ENCODE peak calls at places on chromosome 17, in nine cellular contexts. One of them, this sample, is unnamed.

GRCh38 chr17:32936894-32937500 is 9.0 kb downstream of the TMEM98 start:
- DNase-seq in HFF-Myc: no peak
- DNase-seq in neural progenitor cell: peak
- DNase-seq in AG04449: no peak
- DNase-seq in AG10803: peak
- DNase-seq in prostate gland: peak
- DNase-seq in bronchial epithelial cell: peak
- DNase-seq in right lobe of liver: peak
- DNase-seq in CD8-positive, alpha-beta T cell: peak
- DNase-seq in this sample: peak

GRCh38 chr17:37261286-37261685 is 114.5 kb upstream of the C17orf78 start:
- DNase-seq in right lobe of liver: no peak
- DNase-seq in AG10803: peak
- DNase-seq in AG04449: no peak
- DNase-seq in CD8-positive, alpha-beta T cell: no peak
- DNase-seq in HFF-Myc: no peak
- DNase-seq in bronchial epithelial cell: no peak
- DNase-seq in prostate gland: no peak
- DNase-seq in neural progenitor cell: no peak
- DNase-seq in this sample: peak

GRCh38 chr17:36002631-36003030 is 1.3 kb upstream of the CCL15 start:
- DNase-seq in AG04449: no peak
- DNase-seq in AG10803: no peak
- DNase-seq in HFF-Myc: no peak
- DNase-seq in bronchial epithelial cell: no peak
- DNase-seq in prostate gland: no peak
- DNase-seq in neural progenitor cell: no peak
- DNase-seq in right lobe of liver: no peak
- DNase-seq in CD8-positive, alpha-beta T cell: no peak
- DNase-seq in this sample: no peak

GRCh38 chr17:16997514-16998429 is 25.9 kb upstream of the TNFRSF13B start:
- DNase-seq in prostate gland: no peak
- DNase-seq in right lobe of liver: no peak
- DNase-seq in neural progenitor cell: no peak
- DNase-seq in AG10803: no peak
- DNase-seq in AG04449: no peak
- DNase-seq in CD8-positive, alpha-beta T cell: no peak
- DNase-seq in bronchial epithelial cell: no peak
- DNase-seq in HFF-Myc: no peak
- DNase-seq in this sample: peak

GRCh38 chr17:37791434-37791833 is 46.6 kb upstream of the HNF1B start:
- DNase-seq in neural progenitor cell: peak
- DNase-seq in AG10803: peak
- DNase-seq in CD8-positive, alpha-beta T cell: peak
- DNase-seq in AG04449: no peak
- DNase-seq in prostate gland: no peak
- DNase-seq in HFF-Myc: no peak
- DNase-seq in bronchial epithelial cell: peak
- DNase-seq in right lobe of liver: no peak
- DNase-seq in this sample: peak

GRCh38 chr17:2798188-2798587 is 1.9 kb downstream of the RAP1GAP2 start:
- DNase-seq in right lobe of liver: no peak
- DNase-seq in AG04449: no peak
- DNase-seq in prostate gland: no peak
- DNase-seq in HFF-Myc: no peak
- DNase-seq in bronchial epithelial cell: no peak
- DNase-seq in CD8-positive, alpha-beta T cell: no peak
- DNase-seq in neural progenitor cell: no peak
- DNase-seq in AG10803: no peak
- DNase-seq in this sample: no peak

GRCh38 chr17:4357030-4357635 is 9.3 kb downstream of the UBE2G1 start:
- DNase-seq in AG04449: no peak
- DNase-seq in bronchial epithelial cell: no peak
- DNase-seq in AG10803: no peak
- DNase-seq in CD8-positive, alpha-beta T cell: no peak
- DNase-seq in right lobe of liver: no peak
- DNase-seq in prostate gland: no peak
- DNase-seq in HFF-Myc: no peak
- DNase-seq in neural progenitor cell: no peak
- DNase-seq in this sample: peak

GRCh38 chr17:47797797-47798196 is 23.8 kb downstream of the OSBPL7 start:
- DNase-seq in CD8-positive, alpha-beta T cell: no peak
- DNase-seq in AG04449: no peak
- DNase-seq in AG10803: no peak
- DNase-seq in right lobe of liver: no peak
- DNase-seq in bronchial epithelial cell: no peak
- DNase-seq in neural progenitor cell: peak
- DNase-seq in HFF-Myc: no peak
- DNase-seq in prostate gland: no peak
- DNase-seq in this sample: peak

GRCh38 chr17:5516060-5516792 is 29.9 kb downstream of the MIS12 start:
- DNase-seq in AG10803: peak
- DNase-seq in HFF-Myc: peak
- DNase-seq in right lobe of liver: no peak
- DNase-seq in prostate gland: no peak
- DNase-seq in CD8-positive, alpha-beta T cell: no peak
- DNase-seq in bronchial epithelial cell: peak
- DNase-seq in AG04449: peak
- DNase-seq in neural progenitor cell: no peak
- DNase-seq in this sample: no peak

GRCh38 chr17:63701477-63702222 is 1.7 kb upstream of the LIMD2 start:
- DNase-seq in neural progenitor cell: no peak
- DNase-seq in AG10803: no peak
- DNase-seq in CD8-positive, alpha-beta T cell: peak
- DNase-seq in AG04449: no peak
- DNase-seq in right lobe of liver: no peak
- DNase-seq in prostate gland: no peak
- DNase-seq in bronchial epithelial cell: no peak
- DNase-seq in HFF-Myc: no peak
- DNase-seq in this sample: no peak

GRCh38 chr17:30924341-30924740 is 2.6 kb downstream of the ADAP2 start:
- DNase-seq in CD8-positive, alpha-beta T cell: no peak
- DNase-seq in prostate gland: no peak
- DNase-seq in HFF-Myc: no peak
- DNase-seq in AG04449: no peak
- DNase-seq in neural progenitor cell: no peak
- DNase-seq in bronchial epithelial cell: no peak
- DNase-seq in AG10803: no peak
- DNase-seq in right lobe of liver: no peak
- DNase-seq in this sample: no peak

GRCh38 chr17:20009302-20010098 is at the start of gene SPECC1:
- DNase-seq in right lobe of liver: peak
- DNase-seq in AG04449: no peak
- DNase-seq in bronchial epithelial cell: peak
- DNase-seq in prostate gland: peak
- DNase-seq in HFF-Myc: no peak
- DNase-seq in CD8-positive, alpha-beta T cell: peak
- DNase-seq in AG10803: peak
- DNase-seq in neural progenitor cell: peak
- DNase-seq in this sample: no peak

GRCh38 chr17:21417921-21418320 is 41.8 kb downstream of the KCNJ12 start:
- DNase-seq in AG10803: no peak
- DNase-seq in neural progenitor cell: no peak
- DNase-seq in right lobe of liver: no peak
- DNase-seq in AG04449: no peak
- DNase-seq in prostate gland: no peak
- DNase-seq in bronchial epithelial cell: no peak
- DNase-seq in CD8-positive, alpha-beta T cell: no peak
- DNase-seq in HFF-Myc: no peak
- DNase-seq in this sample: no peak

GRCh38 chr17:204427-205175 is 23.2 kb upstream of the DOC2B start:
- DNase-seq in AG04449: no peak
- DNase-seq in neural progenitor cell: no peak
- DNase-seq in bronchial epithelial cell: no peak
- DNase-seq in HFF-Myc: no peak
- DNase-seq in CD8-positive, alpha-beta T cell: no peak
- DNase-seq in prostate gland: no peak
- DNase-seq in AG10803: no peak
- DNase-seq in right lobe of liver: no peak
- DNase-seq in this sample: no peak

GRCh38 chr17:69358688-69359596 is 32.0 kb upstream of the ABCA5 start:
- DNase-seq in right lobe of liver: no peak
- DNase-seq in prostate gland: no peak
- DNase-seq in AG10803: no peak
- DNase-seq in AG04449: no peak
- DNase-seq in neural progenitor cell: peak
- DNase-seq in CD8-positive, alpha-beta T cell: no peak
- DNase-seq in bronchial epithelial cell: no peak
- DNase-seq in HFF-Myc: no peak
- DNase-seq in this sample: no peak

GRCh38 chr17:68461589-68461988 is 4.3 kb upstream of the WIPI1 start:
- DNase-seq in right lobe of liver: no peak
- DNase-seq in AG10803: no peak
- DNase-seq in bronchial epithelial cell: no peak
- DNase-seq in CD8-positive, alpha-beta T cell: no peak
- DNase-seq in HFF-Myc: no peak
- DNase-seq in neural progenitor cell: no peak
- DNase-seq in AG04449: no peak
- DNase-seq in prostate gland: no peak
- DNase-seq in this sample: no peak

GRCh38 chr17:35846055-35846809 is 22.5 kb downstream of the HEATR9 start:
- DNase-seq in bronchial epithelial cell: no peak
- DNase-seq in right lobe of liver: no peak
- DNase-seq in prostate gland: no peak
- DNase-seq in AG04449: peak
- DNase-seq in CD8-positive, alpha-beta T cell: no peak
- DNase-seq in neural progenitor cell: no peak
- DNase-seq in HFF-Myc: no peak
- DNase-seq in AG10803: peak
- DNase-seq in this sample: peak

DNA sequence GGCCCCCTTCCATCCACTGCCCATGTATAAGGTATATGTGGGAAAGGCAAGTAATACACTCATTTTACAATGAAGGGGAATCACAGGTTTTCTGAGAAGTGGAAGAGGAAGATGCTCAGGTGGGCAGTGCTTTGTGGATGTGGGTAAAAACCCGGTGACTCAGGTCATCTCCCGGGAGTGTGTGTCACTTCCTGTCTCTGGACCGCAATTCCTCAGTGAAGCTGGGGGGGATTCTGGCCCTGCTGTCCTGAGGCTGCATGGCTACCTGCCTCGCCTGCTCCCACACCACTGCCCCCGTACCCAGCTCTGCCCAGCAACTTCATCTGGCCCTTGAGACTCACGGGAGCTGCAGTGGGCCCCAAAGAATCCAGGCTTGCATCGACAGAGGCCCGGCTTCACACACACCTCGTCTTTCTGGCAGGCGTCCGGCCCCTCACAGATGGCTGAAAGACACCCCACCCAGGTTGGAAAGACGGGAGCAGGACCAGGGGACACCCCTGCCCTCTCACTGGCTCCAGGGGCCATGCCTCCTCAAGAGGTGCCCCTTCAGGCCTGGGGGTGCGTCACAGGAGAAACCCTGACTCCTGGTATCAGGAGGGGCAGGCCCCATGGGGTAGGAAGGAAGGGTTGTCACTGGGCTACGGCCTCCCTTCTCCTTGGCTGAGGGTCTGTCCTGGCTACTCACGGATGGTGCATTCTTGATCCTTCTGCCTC is 882 bp downstream of the SCARF1 start:
- DNase-seq in right lobe of liver: no peak
- DNase-seq in CD8-positive, alpha-beta T cell: no peak
- DNase-seq in AG10803: peak
- DNase-seq in bronchial epithelial cell: peak
- DNase-seq in neural progenitor cell: no peak
- DNase-seq in HFF-Myc: no peak
- DNase-seq in AG04449: no peak
- DNase-seq in prostate gland: no peak
- DNase-seq in this sample: peak
- H3K4me3 ChIP-seq in right lobe of liver: peak
- H3K4me3 ChIP-seq in CD8-positive, alpha-beta T cell: peak
- H3K4me3 ChIP-seq in AG10803: no peak
- H3K4me3 ChIP-seq in bronchial epithelial cell: no peak
- H3K4me3 ChIP-seq in neural progenitor cell: no peak
- H3K4me3 ChIP-seq in HFF-Myc: no peak
- H3K4me3 ChIP-seq in AG04449: no peak
- H3K4me3 ChIP-seq in prostate gland: no peak
- H3K4me3 ChIP-seq in this sample: no peak

DNA sequence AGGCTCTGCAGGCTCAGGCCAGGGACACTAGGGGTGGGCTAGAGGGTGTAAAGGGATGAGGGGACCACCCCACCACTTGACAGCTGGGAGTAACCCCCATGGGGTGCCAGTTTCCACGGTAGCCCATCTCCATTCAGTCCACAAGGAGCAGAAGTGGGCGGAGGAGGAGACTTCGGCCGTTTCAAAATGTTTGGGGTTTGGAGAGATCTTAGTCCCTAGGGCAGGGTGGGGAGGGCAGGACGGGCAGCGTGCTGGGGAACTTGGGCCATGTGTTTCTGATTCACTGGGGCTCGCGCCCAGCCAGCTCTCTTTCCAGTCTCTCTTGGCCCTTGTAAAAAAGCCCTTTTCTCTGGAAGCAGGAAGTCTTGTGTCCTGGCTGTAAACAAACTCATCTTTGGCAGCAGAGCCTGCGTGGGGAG is 8.3 kb downstream of the CYGB start:
- DNase-seq in HFF-Myc: peak
- DNase-seq in AG04449: no peak
- DNase-seq in AG10803: peak
- DNase-seq in neural progenitor cell: no peak
- DNase-seq in bronchial epithelial cell: peak
- DNase-seq in CD8-positive, alpha-beta T cell: no peak
- DNase-seq in right lobe of liver: no peak
- DNase-seq in prostate gland: peak
- DNase-seq in this sample: peak
- H3K4me3 ChIP-seq in HFF-Myc: no peak
- H3K4me3 ChIP-seq in AG04449: no peak
- H3K4me3 ChIP-seq in AG10803: peak
- H3K4me3 ChIP-seq in neural progenitor cell: no peak
- H3K4me3 ChIP-seq in bronchial epithelial cell: no peak
- H3K4me3 ChIP-seq in CD8-positive, alpha-beta T cell: no peak
- H3K4me3 ChIP-seq in right lobe of liver: no peak
- H3K4me3 ChIP-seq in prostate gland: no peak
- H3K4me3 ChIP-seq in this sample: no peak

DNA sequence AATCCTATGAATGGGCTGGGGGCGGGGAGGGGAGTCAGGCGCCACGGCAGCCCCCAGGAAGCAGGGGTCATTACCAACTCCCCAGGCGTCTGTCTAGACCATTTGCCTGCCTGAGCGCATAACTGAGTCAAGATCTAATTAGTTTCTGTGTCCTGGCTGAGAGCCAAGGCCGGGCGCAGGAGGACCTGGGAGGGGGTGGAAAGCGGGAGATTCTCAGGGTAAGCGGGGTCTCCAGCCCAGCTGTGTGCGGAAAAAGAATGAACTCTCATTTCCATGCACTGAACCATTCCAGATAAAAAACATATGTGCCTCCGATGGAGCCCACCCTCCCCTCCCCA is 151.5 kb downstream of the SDK2 start:
- DNase-seq in AG10803: no peak
- DNase-seq in HFF-Myc: no peak
- DNase-seq in prostate gland: no peak
- DNase-seq in CD8-positive, alpha-beta T cell: no peak
- DNase-seq in bronchial epithelial cell: no peak
- DNase-seq in AG04449: no peak
- DNase-seq in right lobe of liver: no peak
- DNase-seq in neural progenitor cell: no peak
- DNase-seq in this sample: peak
- H3K4me3 ChIP-seq in AG10803: no peak
- H3K4me3 ChIP-seq in HFF-Myc: no peak
- H3K4me3 ChIP-seq in prostate gland: no peak
- H3K4me3 ChIP-seq in CD8-positive, alpha-beta T cell: no peak
- H3K4me3 ChIP-seq in bronchial epithelial cell: no peak
- H3K4me3 ChIP-seq in AG04449: no peak
- H3K4me3 ChIP-seq in right lobe of liver: no peak
- H3K4me3 ChIP-seq in neural progenitor cell: no peak
- H3K4me3 ChIP-seq in this sample: no peak

GRCh38 chr17:46732133-46732532 is 86.4 kb downstream of the WNT3 start:
- DNase-seq in AG10803: no peak
- DNase-seq in prostate gland: no peak
- DNase-seq in AG04449: no peak
- DNase-seq in HFF-Myc: no peak
- DNase-seq in right lobe of liver: no peak
- DNase-seq in neural progenitor cell: peak
- DNase-seq in CD8-positive, alpha-beta T cell: no peak
- DNase-seq in bronchial epithelial cell: no peak
- DNase-seq in this sample: no peak
- H3K4me3 ChIP-seq in AG10803: no peak
- H3K4me3 ChIP-seq in prostate gland: no peak
- H3K4me3 ChIP-seq in AG04449: no peak
- H3K4me3 ChIP-seq in HFF-Myc: no peak
- H3K4me3 ChIP-seq in right lobe of liver: no peak
- H3K4me3 ChIP-seq in neural progenitor cell: peak
- H3K4me3 ChIP-seq in CD8-positive, alpha-beta T cell: no peak
- H3K4me3 ChIP-seq in bronchial epithelial cell: no peak
- H3K4me3 ChIP-seq in this sample: no peak

This sample was measured in cardiac muscle cell.